ENCODE peak calls at places on chromosomes 13 and 19, in nine cellular contexts. S is retina; F is COR-L47; J is stimulated activated CD8-positive, alpha-beta memory T cell treated with anti-CD3 and anti-CD28 coated beads, Interleukin-15, amount 100 ng/mL, for 4 hours; W is T-cell; X is activated T-helper 9 cell treated with anti-CD3 and anti-CD28 coated beads, Interleukin-2, amount 50 U/mL, for 16 hours; D is stomach; R is T-helper 2 cell; C is GM10248. V is an unnamed sample.

GRCh38 chr13:40408602-40409001 is 257.8 kb downstream of the FOXO1 start:
- DNase-seq in S (no peak), F (no peak), J (no peak), W (no peak), X (no peak), D (no peak), R (no peak), C (no peak), V (no peak)

GRCh38 chr13:50126378-50127016 is 111.3 kb downstream of the KCNRG start:
- DNase-seq in S (no peak), F (no peak), J (no peak), W (no peak), X (no peak), D (no peak), R (no peak), C (no peak), V (no peak)

GRCh38 chr13:107743523-107743922 is 471.8 kb downstream of the LIG4 start:
- DNase-seq in S (no peak), F (no peak), J (no peak), W (no peak), X (no peak), D (no peak), R (no peak), C (no peak), V (no peak)

GRCh38 chr19:17837972-17838371 is 9.8 kb downstream of the JAK3 start:
- DNase-seq in S (no peak), F (no peak), J (no peak), W (no peak), X (no peak), D (no peak), R (no peak), C (no peak), V (no peak)

GRCh38 chr13:109989155-109989554 is 202.8 kb upstream of the IRS2 start:
- DNase-seq in S (no peak), F (no peak), J (no peak), W (no peak), X (no peak), D (no peak), R (no peak), C (no peak), V (no peak)

GRCh38 chr19:54644056-54644455 is 13.8 kb downstream of the LILRB1 start:
- DNase-seq in S (no peak), F (no peak), J (no peak), W (no peak), X (no peak), D (peak; percentile 23), R (no peak), C (no peak), V (no peak)

GRCh38 chr19:3381701-3382372 is 15.5 kb downstream of the NFIC start:
- DNase-seq in S (no peak), F (no peak), J (no peak), W (no peak), X (no peak), D (no peak), R (no peak), C (no peak), V (no peak)

GRCh38 chr13:46197299-46197975 is 14.3 kb upstream of the LRRC63 start:
- DNase-seq in S (no peak), F (no peak), J (no peak), W (no peak), X (no peak), D (no peak), R (no peak), C (no peak), V (no peak)

GRCh38 chr13:70191034-70191433 is 82.8 kb upstream of the KLHL1 start:
- DNase-seq in S (no peak), F (no peak), J (no peak), W (no peak), X (no peak), D (no peak), R (no peak), C (no peak), V (no peak)

GRCh38 chr13:26679945-26680516 is 80.6 kb downstream of the GPR12 start:
- DNase-seq in S (peak; percentile 77), F (no peak), J (no peak), W (no peak), X (no peak), D (no peak), R (no peak), C (no peak), V (no peak)

GRCh38 chr19:11204943-11205349 is 7.6 kb upstream of the KANK2 start:
- DNase-seq in S (no peak), F (peak; percentile 25), J (no peak), W (no peak), X (no peak), D (no peak), R (no peak), C (no peak), V (peak; percentile 30)

GRCh38 chr13:99911965-99912566 is 59.5 kb downstream of the ZIC5 start:
- DNase-seq in S (no peak), F (no peak), J (no peak), W (no peak), X (no peak), D (no peak), R (no peak), C (no peak), V (no peak)

GRCh38 chr19:51196181-51196580 is 28.7 kb upstream of the CD33 start:
- DNase-seq in S (no peak), F (no peak), J (no peak), W (no peak), X (no peak), D (no peak), R (no peak), C (no peak), V (no peak)

GRCh38 chr13:102907016-102907756 is 61.4 kb downstream of the ERCC5 start:
- DNase-seq in S (no peak), F (no peak), J (no peak), W (no peak), X (no peak), D (no peak), R (no peak), C (no peak), V (no peak)

GRCh38 chr13:105979131-105979530 is 556.3 kb downstream of the EFNB2 start:
- DNase-seq in S (peak; percentile 25), F (no peak), J (no peak), W (no peak), X (no peak), D (no peak), R (no peak), C (no peak), V (no peak)

GRCh38 chr13:46663216-46663615 is 110.2 kb downstream of the LRCH1 start:
- DNase-seq in S (no peak), F (no peak), J (no peak), W (no peak), X (no peak), D (no peak), R (no peak), C (no peak), V (no peak)

GRCh38 chr13:100550433-100550832 is 38.2 kb downstream of the GGACT start:
- DNase-seq in S (peak; percentile 58), F (no peak), J (no peak), W (no peak), X (no peak), D (no peak), R (no peak), C (no peak), V (no peak)

GRCh38 chr19:35029737-35030256 is 473 bp upstream of the SCN1B start:
- DNase-seq in S (no peak), F (no peak), J (no peak), W (no peak), X (no peak), D (no peak), R (no peak), C (no peak), V (no peak)

GRCh38 chr13:33017410-33017929 is 1.2 kb downstream of the KL start:
- DNase-seq in S (no peak), F (no peak), J (no peak), W (peak; percentile 4), X (no peak), D (peak; percentile 59), R (no peak), C (peak; percentile 72), V (no peak)

GRCh38 chr19:47005164-47005641 is 14.4 kb upstream of the NPAS1 start:
- DNase-seq in S (no peak), F (no peak), J (no peak), W (no peak), X (no peak), D (no peak), R (no peak), C (no peak), V (no peak)

GRCh38 chr19:14843587-14843986 is 5.1 kb downstream of the OR7A10 start:
- DNase-seq in S (no peak), F (no peak), J (no peak), W (no peak), X (no peak), D (no peak), R (no peak), C (no peak), V (no peak)

GRCh38 chr19:35755550-35756371 is 1.1 kb downstream of the HSPB6 start:
- DNase-seq in S (peak; percentile 59), F (no peak), J (no peak), W (peak; percentile 27), X (peak; percentile 54), D (peak; percentile 60), R (peak; percentile 57), C (peak; percentile 20), V (no peak)

GRCh38 chr19:18464646-18465045 is 26.7 kb upstream of the ISYNA1 start:
- DNase-seq in S (no peak), F (peak; percentile 94), J (no peak), W (no peak), X (no peak), D (peak; percentile 80), R (no peak), C (no peak), V (no peak)

GRCh38 chr13:109919715-109920375 is 133.5 kb upstream of the IRS2 start:
- DNase-seq in S (no peak), F (no peak), J (no peak), W (no peak), X (no peak), D (no peak), R (no peak), C (no peak), V (no peak)

GRCh38 chr19:8452446-8453123 is 7.8 kb downstream of the HNRNPM start:
- DNase-seq in S (no peak), F (no peak), J (no peak), W (no peak), X (no peak), D (no peak), R (no peak), C (no peak), V (no peak)

GRCh38 chr13:49098198-49098597 is 121.9 kb upstream of the MLNR start:
- DNase-seq in S (no peak), F (no peak), J (no peak), W (no peak), X (no peak), D (no peak), R (no peak), C (no peak), V (no peak)

GRCh38 chr13:99199541-99200432 is 867 bp upstream of the UBAC2 start:
- DNase-seq in S (no peak), F (no peak), J (no peak), W (no peak), X (no peak), D (no peak), R (no peak), C (peak; percentile 42), V (no peak)

GRCh38 chr13:41568990-41569387 is 111.6 kb downstream of the RGCC start:
- DNase-seq in S (no peak), F (no peak), J (no peak), W (no peak), X (no peak), D (no peak), R (no peak), C (no peak), V (peak; percentile 81)

GRCh38 chr13:73939071-73939380 is 195.2 kb downstream of the KLF12 start:
- DNase-seq in S (no peak), F (no peak), J (no peak), W (no peak), X (no peak), D (no peak), R (no peak), C (no peak), V (no peak)

GRCh38 chr13:50991624-50992610 is 82.3 kb downstream of the RNASEH2B start:
- DNase-seq in S (no peak), F (no peak), J (no peak), W (no peak), X (no peak), D (no peak), R (no peak), C (peak; percentile 48), V (peak; percentile 67)